ENCODE peak calls at places on chromosomes 16 and 17, in six cellular contexts. T, V, L, N, E and K are unnamed samples.

GRCh38 chr16:67882374-67883145 is 2.1 kb upstream of the NRN1L start:
- DNase-seq in L (no peak), V (no peak), T (no peak), E (no peak), N (no peak), K (peak; percentile 85)

GRCh38 chr16:877242-878065 is 76.9 kb upstream of the GNG13 start:
- DNase-seq in L (no peak), N (no peak), T (no peak), V (peak; percentile 57), E (no peak), K (no peak)

GRCh38 chr16:3009568-3010390 is 2.9 kb upstream of the CLDN9 start:
- DNase-seq in E (no peak), N (peak; percentile 84), V (no peak), T (peak; percentile 88), L (no peak), K (no peak)

GRCh38 chr17:34721326-34721725 is 141.9 kb downstream of the TMEM132E start:
- DNase-seq in L (no peak), T (no peak), V (no peak), E (no peak), N (peak; percentile 23), K (no peak)

GRCh38 chr16:25893332-25893731 is 201.6 kb downstream of the HS3ST4 start:
- DNase-seq in V (no peak), T (no peak), E (no peak), N (no peak), L (no peak), K (no peak)

GRCh38 chr16:23706439-23706838 is 6.6 kb downstream of the ERN2 start:
- DNase-seq in E (no peak), V (no peak), L (no peak), N (no peak), T (no peak), K (no peak)

GRCh38 chr17:560379-560935 is 154.2 kb downstream of the VPS53 start:
- DNase-seq in N (no peak), E (no peak), L (no peak), V (no peak), T (no peak), K (no peak)

GRCh38 chr16:46884513-46885293 is 541 bp downstream of the GPT2 start:
- DNase-seq in N (peak; percentile 81), L (no peak), V (no peak), T (peak; percentile 22), E (no peak), K (peak; percentile 59)

GRCh38 chr17:4364622-4365041 is 1.8 kb downstream of the UBE2G1 start:
- DNase-seq in V (no peak), E (no peak), T (no peak), N (peak; percentile 21), L (no peak), K (no peak)

GRCh38 chr17:38868095-38868967 is 1.5 kb upstream of the LASP1 start:
- DNase-seq in V (no peak), E (peak; percentile 87), T (peak; percentile 20), N (peak; percentile 51), L (no peak), K (no peak)

GRCh38 chr17:39599006-39599664 is 8.6 kb downstream of the NEUROD2 start:
- DNase-seq in L (no peak), E (no peak), T (no peak), N (no peak), V (no peak), K (no peak)

GRCh38 chr17:7019839-7020519 is 2.9 kb upstream of the BCL6B start:
- DNase-seq in E (no peak), N (peak; percentile 71), V (no peak), L (no peak), T (peak; percentile 76), K (no peak)

GRCh38 chr17:17540935-17541639 is 44.9 kb upstream of the RASD1 start:
- DNase-seq in N (no peak), L (no peak), T (no peak), E (no peak), V (no peak), K (no peak)

GRCh38 chr16:50550035-50550434 is 1.8 kb downstream of the NKD1 start:
- DNase-seq in T (no peak), L (no peak), N (no peak), V (no peak), E (no peak), K (no peak)

GRCh38 chr16:50737420-50737959 is 4.4 kb upstream of the CYLD start:
- DNase-seq in V (no peak), T (no peak), L (no peak), E (no peak), N (no peak), K (no peak)

GRCh38 chr17:80292557-80292956 is 31.9 kb downstream of the RNF213 start:
- DNase-seq in N (no peak), V (no peak), E (no peak), T (no peak), L (no peak), K (no peak)

GRCh38 chr16:735982-736453 is 4.8 kb downstream of the CIAO3 start:
- DNase-seq in T (no peak), V (no peak), E (no peak), N (no peak), L (no peak), K (no peak)

GRCh38 chr16:48246066-48246465 is 1.3 kb downstream of the ABCC11 start:
- DNase-seq in L (no peak), N (no peak), E (no peak), V (no peak), T (no peak), K (no peak)

DNA sequence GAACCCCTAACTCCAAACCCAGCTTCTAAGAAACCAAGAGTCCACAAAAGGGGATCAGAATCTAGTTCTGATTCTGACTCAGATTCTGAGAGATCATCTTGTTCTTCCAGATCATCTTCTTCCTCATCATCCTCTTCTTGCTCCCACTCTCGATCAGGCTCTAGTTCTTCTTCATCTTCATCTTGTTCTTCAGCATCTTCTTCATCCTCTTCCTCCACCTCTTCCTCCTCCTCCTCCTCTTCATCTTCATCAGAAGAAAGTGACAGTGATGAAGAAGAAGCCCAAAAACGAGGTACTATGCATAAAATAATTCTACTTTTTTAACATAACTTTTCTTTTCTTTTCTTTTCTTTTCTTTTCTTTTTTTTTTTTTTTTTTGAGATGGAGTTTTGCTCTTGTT is 129.9 kb upstream of the RBL2 start:
- DNase-seq in V (no peak), N (no peak), T (no peak), L (no peak), E (no peak), K (no peak)
- TF ChIP-seq CTCF in V (no peak), N (no peak), T (no peak), L (no peak), E (no peak), K (no peak)

GRCh38 chr17:82529914-82530300 is 10.4 kb downstream of the FOXK2 start:
- DNase-seq in N (no peak), V (no peak), T (no peak), E (no peak), L (no peak), K (no peak)

GRCh38 chr17:82525712-82526111 is 6.2 kb downstream of the FOXK2 start:
- DNase-seq in L (no peak), E (no peak), V (no peak), T (no peak), N (no peak), K (no peak)

GRCh38 chr17:82531431-82531881 is 11.9 kb downstream of the FOXK2 start:
- DNase-seq in E (no peak), N (no peak), V (no peak), T (no peak), L (peak; percentile 48), K (no peak)

GRCh38 chr17:82527893-82528292 is 8.4 kb downstream of the FOXK2 start:
- DNase-seq in E (no peak), T (no peak), L (no peak), N (no peak), V (no peak), K (no peak)

DNA sequence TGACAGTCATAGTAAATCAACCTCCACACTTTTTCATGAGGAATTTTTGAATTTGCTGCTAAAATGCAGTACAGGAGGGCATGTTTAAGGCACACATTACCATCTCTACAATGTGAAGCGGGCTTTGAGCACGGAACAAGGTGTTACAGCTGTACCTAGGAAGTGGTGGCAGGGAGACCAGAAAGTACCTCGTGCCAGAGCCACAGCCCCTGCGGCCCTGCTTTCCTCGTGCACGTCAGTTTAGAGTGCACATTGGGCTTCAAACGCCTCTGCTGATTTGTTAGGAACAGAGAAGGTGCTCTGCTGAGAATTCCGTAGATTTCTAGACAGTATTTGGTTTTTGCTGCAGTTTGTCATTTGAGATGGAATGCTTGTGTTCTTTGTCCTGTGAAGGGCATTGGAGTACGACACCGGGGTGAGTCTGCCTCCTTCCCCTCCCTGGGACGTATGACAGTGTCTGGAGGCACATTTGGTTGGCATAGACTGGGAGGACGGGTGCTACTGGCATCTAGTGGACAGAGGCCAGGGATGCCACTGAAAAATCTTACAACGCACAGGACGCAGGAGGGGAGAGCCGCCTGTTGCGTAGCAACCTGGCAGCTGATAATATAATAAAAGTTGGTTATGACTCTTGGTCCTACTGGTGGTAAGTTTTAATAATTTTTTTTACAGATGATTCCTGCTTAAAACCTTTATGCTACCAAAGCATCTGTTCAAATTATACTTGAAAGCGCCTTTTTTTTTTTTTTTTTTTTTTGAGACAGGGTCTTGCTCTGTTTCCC is 9.1 kb downstream of the FOXK2 start:
- DNase-seq in N (peak; percentile 64), L (no peak), T (no peak), V (no peak), E (peak; percentile 73), K (peak; percentile 75)
- TF ChIP-seq CTCF in N (peak; percentile 46), L (peak; percentile 27), T (no peak), V (no peak), E (peak; percentile 29), K (peak; percentile 48)

DNA sequence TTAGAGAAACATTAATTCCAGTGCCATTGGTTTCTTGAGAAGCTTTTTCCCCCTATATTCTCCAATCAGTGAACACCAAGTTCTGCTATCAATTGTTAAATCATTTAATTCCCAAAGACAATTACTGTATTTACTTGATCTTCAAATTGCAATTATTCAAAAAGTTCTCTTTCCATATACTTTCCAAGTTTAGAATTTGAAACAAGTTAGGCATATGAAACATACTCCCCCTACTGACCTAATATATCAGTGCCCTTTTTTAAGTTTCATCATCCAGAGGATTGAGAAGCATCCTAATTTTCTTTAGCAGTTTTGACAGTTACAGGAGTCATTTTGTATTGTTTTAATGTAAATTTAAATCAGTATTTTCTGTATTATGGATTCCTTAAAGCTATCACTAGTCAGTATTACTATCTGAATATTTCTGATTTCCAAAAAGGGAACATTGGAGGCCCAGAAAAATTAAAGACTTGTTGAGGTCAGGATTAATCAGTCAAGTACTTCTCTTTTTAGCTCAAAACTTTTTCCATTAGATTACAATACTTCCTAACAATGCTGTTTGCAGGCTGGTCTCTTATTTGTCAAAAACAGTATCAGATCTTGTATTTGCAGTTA is 16.3 kb downstream of the MEIOC start:
- DNase-seq in E (no peak), V (no peak), N (no peak), L (no peak), T (peak; percentile 32), K (no peak)
- TF ChIP-seq CTCF in E (no peak), V (peak; percentile 65), N (peak; percentile 45), L (peak; percentile 76), T (peak; percentile 68), K (peak; percentile 36)

GRCh38 chr16:34050787-34051320 is 591.4 kb downstream of the TP53TG3F start:
- DNase-seq in L (no peak), V (no peak), E (no peak), N (no peak), T (no peak), K (no peak)

GRCh38 chr16:34054137-34054536 is 594.7 kb downstream of the TP53TG3F start:
- DNase-seq in V (no peak), T (no peak), N (no peak), E (no peak), L (no peak), K (no peak)

DNA sequence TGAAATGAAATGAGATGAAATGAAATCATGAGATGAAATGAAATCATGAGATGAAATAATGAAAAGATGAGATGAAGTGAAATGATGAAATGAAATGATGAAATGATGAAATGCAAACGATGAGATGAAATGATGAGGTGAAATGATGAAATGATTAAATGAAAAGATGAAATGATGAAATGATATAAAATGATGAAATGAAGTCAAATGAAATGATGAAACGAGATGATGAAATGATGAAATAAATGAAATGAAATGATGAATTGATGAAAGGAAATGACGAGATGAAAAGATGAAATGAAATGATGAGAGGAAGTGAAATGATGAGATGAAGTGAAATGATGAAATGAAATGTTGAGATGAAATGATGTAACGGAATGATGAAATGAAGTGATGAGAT is 595.6 kb downstream of the TP53TG3F start:
- DNase-seq in E (no peak), T (no peak), N (no peak), L (no peak), V (no peak), K (no peak)
- TF ChIP-seq CTCF in E (no peak), T (no peak), N (no peak), L (no peak), V (no peak), K (no peak)